ENCODE peak calls at places on chromosomes 1 and 21, in eight cellular contexts. S is transverse colon, X is ovary, F is thyroid gland, L is body of pancreas, N is heart left ventricle, H is sigmoid colon, R is esophagus squamous epithelium. U is an unnamed sample. For H3K9me3, the result is how much of the 10 kb centered on the place peaks cover.

GRCh38 chr1:85605519-85606413 is 25.2 kb downstream of the CCN1 start:
- DNase-seq in S (no peak), X (no peak), F (peak), L (peak), N (no peak), H (no peak), R (no peak), U (no peak)

GRCh38 chr1:24186031-24186710 is 918 bp downstream of the IFNLR1 start:
- DNase-seq in S (no peak), X (no peak), F (no peak), L (no peak), N (no peak), H (no peak), R (no peak), U (no peak)

GRCh38 chr1:237394263-237394662 is 352.3 kb downstream of the RYR2 start:
- DNase-seq in S (no peak), X (no peak), F (no peak), L (no peak), N (no peak), H (no peak), R (no peak), U (no peak)

GRCh38 chr1:215637041-215637573 is 70.0 kb downstream of the KCTD3 start:
- DNase-seq in S (peak), X (peak), F (peak), L (peak), N (no peak), H (peak), R (no peak), U (peak)

GRCh38 chr1:209484429-209484828 is 99.1 kb upstream of the CAMK1G start:
- DNase-seq in S (no peak), X (no peak), F (no peak), L (no peak), N (no peak), H (no peak), R (no peak), U (no peak)

GRCh38 chr21:40386301-40386911 is 460.6 kb downstream of the DSCAM start:
- DNase-seq in S (peak), X (no peak), F (peak), L (peak), N (peak), H (no peak), R (no peak), U (peak)

GRCh38 chr21:15483138-15483780 is 246.5 kb upstream of the USP25 start:
- DNase-seq in S (peak), X (peak), F (peak), L (peak), N (peak), H (peak), R (peak), U (peak)

GRCh38 chr1:211484738-211485479 is 7.1 kb downstream of the RD3 start:
- DNase-seq in S (no peak), X (no peak), F (no peak), L (no peak), N (no peak), H (no peak), R (no peak), U (peak)

GRCh38 chr1:9542425-9542824 is 3.2 kb downstream of the SLC25A33 start:
- DNase-seq in S (peak), X (no peak), F (no peak), L (no peak), N (peak), H (peak), R (no peak), U (no peak)

GRCh38 chr1:241640149-241640866 is at the start of the genes CHML and OPN3:
- DNase-seq in S (peak), X (peak), F (peak), L (peak), N (peak), H (peak), R (peak), U (peak)

GRCh38 chr1:844472-845026 is 79.2 kb upstream of the SAMD11 start:
- DNase-seq in S (no peak), X (no peak), F (no peak), L (no peak), N (no peak), H (no peak), R (no peak), U (no peak)

GRCh38 chr1:240344918-240345317 is 253.2 kb downstream of the FMN2 start:
- DNase-seq in S (no peak), X (no peak), F (no peak), L (no peak), N (no peak), H (no peak), R (no peak), U (no peak)

GRCh38 chr1:16139473-16139962 is 16.4 kb downstream of the EPHA2 start:
- DNase-seq in S (no peak), X (no peak), F (no peak), L (no peak), N (no peak), H (no peak), R (no peak), U (no peak)
- TF ChIP-seq POLR2A in S (no peak), X (no peak), F (no peak), L (no peak), N (no peak), H (no peak), R (no peak), U (no peak)

GRCh38 chr1:152728986-152729385 is 21.0 kb downstream of the LCE4A start:
- DNase-seq in S (no peak), X (no peak), F (no peak), L (no peak), N (no peak), H (no peak), R (no peak), U (no peak)
- H3K9me3 ChIP-seq in S (under half), X (under half), F (under half), L (under half), N (under half), H (under half), R (under half), U (under half)

GRCh38 chr1:62689524-62689923 is 1.3 kb upstream of the DOCK7 start:
- DNase-seq in S (no peak), X (peak), F (no peak), L (no peak), N (no peak), H (no peak), R (no peak), U (no peak)

GRCh38 chr1:62686822-62687221 is 1.4 kb downstream of the DOCK7 start:
- DNase-seq in S (no peak), X (no peak), F (no peak), L (no peak), N (no peak), H (no peak), R (no peak), U (no peak)

GRCh38 chr1:62688687-62689085 is 500 bp upstream of the DOCK7 start:
- DNase-seq in S (no peak), X (no peak), F (no peak), L (no peak), N (no peak), H (no peak), R (no peak), U (no peak)

GRCh38 chr1:62687421-62687902 is 724 bp downstream of the DOCK7 start:
- DNase-seq in S (no peak), X (peak), F (peak), L (no peak), N (peak), H (peak), R (no peak), U (peak)

GRCh38 chr1:62687903-62688686 is at the start of gene DOCK7:
- DNase-seq in S (peak), X (peak), F (peak), L (peak), N (peak), H (peak), R (no peak), U (peak)
- TF ChIP-seq POLR2A in S (no peak), X (no peak), F (no peak), L (peak), N (no peak), H (no peak), R (no peak), U (peak)

GRCh38 chr1:2853711-2854110 is 52.2 kb upstream of the TTC34 start:
- DNase-seq in S (no peak), X (no peak), F (no peak), L (no peak), N (no peak), H (no peak), R (no peak), U (no peak)
- H3K9me3 ChIP-seq in S (under half), X (under half), F (under half), L (under half), N (under half), H (under half), R (under half), U (under half)

DNA sequence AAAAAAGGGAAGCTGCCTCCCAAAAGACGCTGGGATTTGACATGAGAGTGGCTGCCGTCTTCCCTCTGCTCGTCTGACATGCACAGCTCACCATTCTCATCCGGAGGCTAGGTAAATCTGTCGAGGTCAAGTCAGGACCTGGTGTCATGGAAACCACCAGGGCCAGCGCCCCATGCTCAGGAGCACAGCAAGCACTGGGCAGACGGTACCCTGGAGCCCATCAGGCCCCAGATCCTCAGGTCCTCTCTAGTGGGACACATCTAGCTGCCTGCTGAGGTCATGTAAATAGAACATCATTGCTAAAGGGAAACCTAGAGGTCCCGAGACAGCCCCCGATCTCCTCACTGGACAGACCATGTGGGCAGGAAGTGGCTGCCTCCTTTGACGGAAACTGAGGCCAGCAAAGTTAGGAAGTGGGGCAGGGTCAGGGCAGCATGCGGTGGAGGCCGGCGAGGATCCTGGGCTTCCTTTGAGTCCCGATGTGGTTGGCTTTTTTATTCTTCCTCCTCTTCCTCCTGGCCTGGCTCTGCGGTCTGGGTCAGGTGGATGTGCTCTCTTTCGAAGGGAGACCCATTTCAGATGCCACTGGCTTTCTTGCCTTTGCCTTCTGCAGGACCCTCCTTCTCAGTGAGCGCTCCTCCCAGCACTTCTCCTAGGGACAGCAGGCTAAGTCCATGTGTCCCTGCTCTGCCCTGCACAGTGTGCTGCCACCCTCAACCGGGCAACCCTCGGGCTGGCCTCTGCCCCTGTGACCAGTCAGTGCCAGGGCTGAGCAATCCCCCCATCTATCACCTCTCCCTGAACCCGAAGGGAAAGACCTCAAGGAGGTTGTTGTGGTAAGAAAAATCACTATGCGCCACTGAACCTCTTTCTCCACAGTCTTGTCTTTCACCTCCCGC is 5.9 kb downstream of the AGT start:
- DNase-seq in S (no peak), X (no peak), F (no peak), L (no peak), N (no peak), H (no peak), R (no peak), U (no peak)
- TF ChIP-seq POLR2A in S (no peak), X (no peak), F (no peak), L (no peak), N (no peak), H (no peak), R (no peak), U (no peak)

GRCh38 chr1:80910426-80910825 is 890.3 kb upstream of the ADGRL2 start:
- DNase-seq in S (no peak), X (no peak), F (no peak), L (no peak), N (no peak), H (no peak), R (no peak), U (no peak)
- H3K9me3 ChIP-seq in S (under half), X (under half), F (under half), L (under half), N (under half), H (under half), R (under half), U (under half)

U was measured in adrenal gland.